ENCODE peak calls at places on chromosomes 7 and 10, in five cellular contexts. D is lower lobe of right lung, V is GM12878, Y is ovary, M is transverse colon. K is an unnamed sample.

GRCh38 chr7:67918158-67918557 is 921.5 kb downstream of the TYW1 start:
- DNase-seq in D (no peak), M (no peak), Y (no peak), V (no peak), K (no peak)

GRCh38 chr7:39595102-39595620 is 28.2 kb upstream of the RALA start:
- DNase-seq in D (no peak), M (no peak), V (no peak), Y (no peak), K (no peak)

GRCh38 chr7:89623018-89623672 is 531.1 kb upstream of the STEAP1 start:
- DNase-seq in Y (peak; percentile 36), D (no peak), M (no peak), V (peak; percentile 3), K (peak; percentile 45)

GRCh38 chr10:78959217-78959616 is 109.5 kb upstream of the ZMIZ1 start:
- DNase-seq in V (no peak), Y (no peak), D (no peak), M (no peak), K (no peak)

GRCh38 chr7:147245274-147245673 is 1128.7 kb downstream of the CNTNAP2 start:
- DNase-seq in Y (no peak), V (no peak), M (peak; percentile 12), D (no peak), K (peak; percentile 72)

GRCh38 chr7:50779427-50779826 is 3.3 kb downstream of the GRB10 start:
- DNase-seq in D (no peak), Y (no peak), V (no peak), M (no peak), K (no peak)

GRCh38 chr7:107951172-107951787 is 51.7 kb downstream of the LAMB1 start:
- DNase-seq in Y (no peak), V (no peak), D (no peak), M (no peak), K (no peak)

GRCh38 chr7:43385856-43386255 is 197.1 kb upstream of the STK17A start:
- DNase-seq in M (no peak), Y (no peak), D (no peak), V (no peak), K (no peak)

GRCh38 chr10:19908991-19909699 is 92.9 kb downstream of the PLXDC2 start:
- DNase-seq in Y (no peak), M (no peak), D (no peak), V (no peak), K (no peak)

GRCh38 chr10:132910186-132910880 is 32.0 kb downstream of the CFAP46 start:
- DNase-seq in V (no peak), Y (peak; percentile 10), D (no peak), M (peak; percentile 3), K (no peak)
- H3K36me3 ChIP-seq in V (no peaks in the 10 kb centered on the region), Y (no peaks in the 10 kb centered on the region), D (no peaks in the 10 kb centered on the region), M (no peaks in the 10 kb centered on the region), K (no peaks in the 10 kb centered on the region)

DNA sequence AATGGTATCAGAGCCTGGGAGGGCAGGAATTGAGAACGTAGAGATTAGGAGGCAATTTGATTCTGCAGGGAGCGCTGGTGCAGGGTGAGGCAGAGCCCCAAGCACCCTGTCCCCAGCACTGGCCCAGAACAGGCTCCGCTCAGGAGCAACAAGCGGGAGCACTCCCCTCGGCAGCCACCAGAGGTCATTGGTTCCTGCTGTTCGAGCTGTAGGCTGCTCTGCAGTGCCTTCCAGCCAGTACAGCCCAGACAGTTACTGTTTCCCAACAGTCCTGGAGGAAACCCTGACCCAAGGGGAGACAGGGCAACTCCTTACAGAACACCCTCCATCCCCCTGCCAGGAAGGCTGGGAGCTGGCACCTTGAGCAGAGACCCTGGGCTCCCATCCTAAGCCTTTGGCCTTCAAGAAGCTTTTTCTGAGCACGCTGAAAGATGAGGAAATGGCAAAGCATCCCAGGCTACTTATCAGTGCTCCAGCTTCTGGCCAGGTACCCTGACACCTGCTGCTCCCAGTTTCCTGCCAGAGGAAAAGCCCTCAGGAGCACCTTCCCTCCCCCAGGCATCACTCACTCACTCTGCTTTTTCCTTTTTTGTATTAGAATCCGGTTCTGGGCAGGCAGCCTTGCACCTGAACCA is 71.2 kb upstream of the EFCAB10 start:
- DNase-seq in M (peak; percentile 83), D (peak; percentile 79), V (no peak), Y (peak; percentile 88), K (peak; percentile 81)
- TF ChIP-seq CTCF in M (peak; percentile 79), D (peak; percentile 89), V (peak; percentile 87), Y (peak; percentile 79), K (peak; percentile 91)

DNA sequence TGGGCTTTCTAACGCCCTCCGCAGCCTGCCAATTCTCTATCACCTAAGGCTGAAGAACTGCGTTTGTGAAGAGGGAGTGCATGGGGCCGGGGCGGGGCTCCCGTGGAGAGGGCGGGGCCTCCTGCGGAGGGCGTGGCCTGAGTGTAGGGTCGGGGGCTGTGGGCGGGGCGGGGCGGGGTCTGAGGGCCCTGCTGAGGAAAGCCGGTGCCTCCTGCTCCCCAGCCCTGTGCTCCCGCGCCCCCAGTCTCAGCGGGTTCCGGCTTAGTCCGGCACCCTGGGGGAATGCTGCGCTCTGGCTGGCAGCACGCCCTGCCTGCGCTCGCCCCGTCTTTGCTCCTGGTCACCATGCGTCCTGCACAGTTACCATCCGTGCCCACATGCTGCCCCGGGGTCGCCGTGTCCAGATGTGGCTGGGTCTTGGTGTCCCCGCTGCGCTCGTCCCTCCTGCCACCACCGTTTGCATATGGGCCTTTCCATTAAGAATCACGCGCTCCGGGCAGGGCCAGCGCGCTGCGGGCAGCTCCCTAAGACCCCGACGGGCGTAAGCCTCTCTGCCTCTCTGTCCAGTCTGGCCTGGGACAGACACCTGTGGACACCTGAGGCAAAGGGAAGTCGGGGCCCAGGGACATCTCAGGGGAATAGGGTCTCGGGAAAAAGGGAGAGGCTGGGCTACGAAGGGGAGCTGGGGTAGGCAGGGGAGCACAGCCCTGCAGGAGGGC is 144.0 kb upstream of the RET start:
- DNase-seq in D (peak; percentile 49), V (no peak), M (no peak), Y (no peak), K (no peak)
- H3K4me3 ChIP-seq in D (peak overlapping the region; percentile 27), V (no peak overlapping the region), M (peak overlapping the region; percentile 30), Y (no peak overlapping the region), K (no peak overlapping the region)

DNA sequence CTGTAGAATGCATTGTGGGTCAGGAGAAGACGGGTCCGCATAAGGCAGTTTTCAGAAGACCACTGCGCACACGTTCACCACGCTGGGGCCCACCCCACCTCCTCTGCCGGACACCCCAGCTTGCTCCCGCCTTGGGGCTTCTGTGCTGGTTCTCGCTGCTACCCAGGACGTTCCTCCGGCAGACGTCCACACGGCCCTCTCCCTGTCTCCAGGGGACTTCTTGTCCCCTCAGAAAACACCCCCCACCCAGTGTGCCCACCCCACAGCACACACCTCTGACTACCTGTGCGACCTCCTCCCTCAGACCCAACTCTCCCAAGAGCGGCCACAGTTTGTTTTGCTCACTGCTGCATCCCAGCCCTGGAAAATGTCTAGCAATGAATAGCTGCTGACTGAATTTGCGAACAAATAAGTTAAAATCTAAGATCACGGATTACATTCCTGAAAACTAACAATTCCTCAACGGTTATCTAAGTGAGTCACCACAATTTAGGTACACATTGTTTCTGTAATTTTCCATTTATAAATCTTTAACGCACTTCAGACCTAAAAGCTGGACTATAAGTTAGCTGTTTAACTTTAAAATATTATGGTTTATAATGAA is 235.1 kb downstream of the ZMYND11 start:
- DNase-seq in D (no peak), M (no peak), Y (no peak), V (no peak), K (no peak)
- H3K36me3 ChIP-seq in D (peaks cover 43% of the 10 kb centered on the region), M (no peaks in the 10 kb centered on the region), Y (no peaks in the 10 kb centered on the region), V (no peaks in the 10 kb centered on the region), K (peaks cover 2% of the 10 kb centered on the region)

GRCh38 chr10:15344256-15344875 is 26.7 kb downstream of the FAM171A1 start:
- DNase-seq in V (no peak), D (no peak), Y (no peak), M (no peak), K (no peak)
- TF ChIP-seq CTCF in V (no peak), D (no peak), Y (no peak), M (no peak), K (no peak)

K was measured in Caco-2.